ENCODE peak calls at places on chromosomes 4 and X, in four cellular contexts. One of them, this sample, is unnamed.

GRCh38 chr4:182862166-182862875 is 54.9 kb downstream of the DCTD start:
- ATAC-seq in mucosa of descending colon: no peak
- ATAC-seq in lower lobe of right lung: peak; percentile 78
- ATAC-seq in stimulated activated memory B cell treated with anti-CD40 and anti-IgM and Interleukin-4, amounts not matched to agents 10 μg/mL and 1 μg/mL and 100 μg/mL, for 72 hours: no peak
- ATAC-seq in this sample: peak; percentile 57

GRCh38 chrX:103734125-103734760 is 23.5 kb downstream of the TMEM31 start:
- ATAC-seq in mucosa of descending colon: no peak
- ATAC-seq in stimulated activated memory B cell treated with anti-CD40 and anti-IgM and Interleukin-4, amounts not matched to agents 10 μg/mL and 1 μg/mL and 100 μg/mL, for 72 hours: no peak
- ATAC-seq in lower lobe of right lung: no peak
- ATAC-seq in this sample: peak; percentile 11

GRCh38 chr4:87941537-87942392 is 33.7 kb upstream of the SPP1 start:
- ATAC-seq in stimulated activated memory B cell treated with anti-CD40 and anti-IgM and Interleukin-4, amounts not matched to agents 10 μg/mL and 1 μg/mL and 100 μg/mL, for 72 hours: no peak
- ATAC-seq in lower lobe of right lung: no peak
- ATAC-seq in mucosa of descending colon: no peak
- ATAC-seq in this sample: no peak

GRCh38 chr4:102687982-102688433 is 72.8 kb downstream of the MANBA start:
- ATAC-seq in stimulated activated memory B cell treated with anti-CD40 and anti-IgM and Interleukin-4, amounts not matched to agents 10 μg/mL and 1 μg/mL and 100 μg/mL, for 72 hours: peak; percentile 76
- ATAC-seq in lower lobe of right lung: no peak
- ATAC-seq in mucosa of descending colon: no peak
- ATAC-seq in this sample: no peak

GRCh38 chr4:15003891-15004700 is 1.8 kb downstream of the CPEB2 start:
- ATAC-seq in lower lobe of right lung: no peak
- ATAC-seq in mucosa of descending colon: peak; percentile 9
- ATAC-seq in stimulated activated memory B cell treated with anti-CD40 and anti-IgM and Interleukin-4, amounts not matched to agents 10 μg/mL and 1 μg/mL and 100 μg/mL, for 72 hours: peak; percentile 6
- ATAC-seq in this sample: no peak

GRCh38 chrX:43640481-43640880 is 15.6 kb upstream of the MAOA start:
- ATAC-seq in lower lobe of right lung: no peak
- ATAC-seq in mucosa of descending colon: no peak
- ATAC-seq in stimulated activated memory B cell treated with anti-CD40 and anti-IgM and Interleukin-4, amounts not matched to agents 10 μg/mL and 1 μg/mL and 100 μg/mL, for 72 hours: no peak
- ATAC-seq in this sample: no peak

GRCh38 chr4:70787496-70787895 is 52.2 kb downstream of the GRSF1 start:
- ATAC-seq in mucosa of descending colon: no peak
- ATAC-seq in lower lobe of right lung: no peak
- ATAC-seq in stimulated activated memory B cell treated with anti-CD40 and anti-IgM and Interleukin-4, amounts not matched to agents 10 μg/mL and 1 μg/mL and 100 μg/mL, for 72 hours: no peak
- ATAC-seq in this sample: no peak

GRCh38 chr4:2141022-2141761 is 82.1 kb downstream of the NAT8L start:
- ATAC-seq in stimulated activated memory B cell treated with anti-CD40 and anti-IgM and Interleukin-4, amounts not matched to agents 10 μg/mL and 1 μg/mL and 100 μg/mL, for 72 hours: peak; percentile 68
- ATAC-seq in mucosa of descending colon: no peak
- ATAC-seq in lower lobe of right lung: no peak
- ATAC-seq in this sample: no peak

GRCh38 chr4:176333076-176333475 is 13.3 kb downstream of the SPCS3 start:
- ATAC-seq in lower lobe of right lung: no peak
- ATAC-seq in mucosa of descending colon: no peak
- ATAC-seq in stimulated activated memory B cell treated with anti-CD40 and anti-IgM and Interleukin-4, amounts not matched to agents 10 μg/mL and 1 μg/mL and 100 μg/mL, for 72 hours: no peak
- ATAC-seq in this sample: no peak

GRCh38 chrX:24676403-24677024 is 17.2 kb upstream of the POLA1 start:
- ATAC-seq in stimulated activated memory B cell treated with anti-CD40 and anti-IgM and Interleukin-4, amounts not matched to agents 10 μg/mL and 1 μg/mL and 100 μg/mL, for 72 hours: no peak
- ATAC-seq in lower lobe of right lung: peak; percentile 58
- ATAC-seq in mucosa of descending colon: peak; percentile 44
- ATAC-seq in this sample: no peak

GRCh38 chr4:167102475-167102874 is 131.8 kb downstream of the SPOCK3 start:
- ATAC-seq in mucosa of descending colon: no peak
- ATAC-seq in lower lobe of right lung: no peak
- ATAC-seq in stimulated activated memory B cell treated with anti-CD40 and anti-IgM and Interleukin-4, amounts not matched to agents 10 μg/mL and 1 μg/mL and 100 μg/mL, for 72 hours: no peak
- ATAC-seq in this sample: no peak

GRCh38 chr4:136709897-136710296 is 822.4 kb downstream of the PCDH18 start:
- ATAC-seq in lower lobe of right lung: no peak
- ATAC-seq in mucosa of descending colon: no peak
- ATAC-seq in stimulated activated memory B cell treated with anti-CD40 and anti-IgM and Interleukin-4, amounts not matched to agents 10 μg/mL and 1 μg/mL and 100 μg/mL, for 72 hours: no peak
- ATAC-seq in this sample: no peak

GRCh38 chrX:13763489-13763888 is 28.9 kb downstream of the OFD1 start:
- ATAC-seq in mucosa of descending colon: no peak
- ATAC-seq in stimulated activated memory B cell treated with anti-CD40 and anti-IgM and Interleukin-4, amounts not matched to agents 10 μg/mL and 1 μg/mL and 100 μg/mL, for 72 hours: no peak
- ATAC-seq in lower lobe of right lung: peak; percentile 49
- ATAC-seq in this sample: no peak

GRCh38 chrX:136291824-136292223 is 8.9 kb upstream of the ADGRG4 start:
- ATAC-seq in lower lobe of right lung: no peak
- ATAC-seq in stimulated activated memory B cell treated with anti-CD40 and anti-IgM and Interleukin-4, amounts not matched to agents 10 μg/mL and 1 μg/mL and 100 μg/mL, for 72 hours: no peak
- ATAC-seq in mucosa of descending colon: no peak
- ATAC-seq in this sample: peak; percentile 81

GRCh38 chrX:104902070-104902469 is 318.4 kb downstream of the TEX13A start:
- ATAC-seq in stimulated activated memory B cell treated with anti-CD40 and anti-IgM and Interleukin-4, amounts not matched to agents 10 μg/mL and 1 μg/mL and 100 μg/mL, for 72 hours: no peak
- ATAC-seq in mucosa of descending colon: no peak
- ATAC-seq in lower lobe of right lung: no peak
- ATAC-seq in this sample: no peak

GRCh38 chr4:156779774-156780173 is 191.8 kb downstream of the PDGFC start:
- ATAC-seq in lower lobe of right lung: no peak
- ATAC-seq in stimulated activated memory B cell treated with anti-CD40 and anti-IgM and Interleukin-4, amounts not matched to agents 10 μg/mL and 1 μg/mL and 100 μg/mL, for 72 hours: no peak
- ATAC-seq in mucosa of descending colon: no peak
- ATAC-seq in this sample: no peak

GRCh38 chr4:136967069-136967468 is 565.2 kb downstream of the PCDH18 start:
- ATAC-seq in lower lobe of right lung: peak; percentile 63
- ATAC-seq in stimulated activated memory B cell treated with anti-CD40 and anti-IgM and Interleukin-4, amounts not matched to agents 10 μg/mL and 1 μg/mL and 100 μg/mL, for 72 hours: no peak
- ATAC-seq in mucosa of descending colon: no peak
- ATAC-seq in this sample: no peak

GRCh38 chr4:95107635-95108034 is 349.9 kb downstream of the BMPR1B start:
- ATAC-seq in stimulated activated memory B cell treated with anti-CD40 and anti-IgM and Interleukin-4, amounts not matched to agents 10 μg/mL and 1 μg/mL and 100 μg/mL, for 72 hours: no peak
- ATAC-seq in mucosa of descending colon: no peak
- ATAC-seq in lower lobe of right lung: no peak
- ATAC-seq in this sample: no peak

GRCh38 chr4:68708566-68708965 is 38.1 kb upstream of the UGT2B15 start:
- ATAC-seq in lower lobe of right lung: no peak
- ATAC-seq in mucosa of descending colon: no peak
- ATAC-seq in stimulated activated memory B cell treated with anti-CD40 and anti-IgM and Interleukin-4, amounts not matched to agents 10 μg/mL and 1 μg/mL and 100 μg/mL, for 72 hours: no peak
- ATAC-seq in this sample: no peak

GRCh38 chrX:103092942-103093341 is at the start of gene NXF3:
- ATAC-seq in mucosa of descending colon: no peak
- ATAC-seq in lower lobe of right lung: no peak
- ATAC-seq in stimulated activated memory B cell treated with anti-CD40 and anti-IgM and Interleukin-4, amounts not matched to agents 10 μg/mL and 1 μg/mL and 100 μg/mL, for 72 hours: no peak
- ATAC-seq in this sample: no peak

GRCh38 chrX:123080065-123080464 is 104.0 kb upstream of the GRIA3 start:
- ATAC-seq in mucosa of descending colon: peak; percentile 62
- ATAC-seq in lower lobe of right lung: peak; percentile 35
- ATAC-seq in stimulated activated memory B cell treated with anti-CD40 and anti-IgM and Interleukin-4, amounts not matched to agents 10 μg/mL and 1 μg/mL and 100 μg/mL, for 72 hours: no peak
- ATAC-seq in this sample: no peak

GRCh38 chr4:177921715-177922114 is 479.5 kb upstream of the AGA start:
- ATAC-seq in stimulated activated memory B cell treated with anti-CD40 and anti-IgM and Interleukin-4, amounts not matched to agents 10 μg/mL and 1 μg/mL and 100 μg/mL, for 72 hours: no peak
- ATAC-seq in mucosa of descending colon: no peak
- ATAC-seq in lower lobe of right lung: no peak
- ATAC-seq in this sample: no peak

GRCh38 chr4:52889778-52890400 is 27.8 kb downstream of the RASL11B start:
- ATAC-seq in stimulated activated memory B cell treated with anti-CD40 and anti-IgM and Interleukin-4, amounts not matched to agents 10 μg/mL and 1 μg/mL and 100 μg/mL, for 72 hours: no peak
- ATAC-seq in lower lobe of right lung: no peak
- ATAC-seq in mucosa of descending colon: no peak
- ATAC-seq in this sample: peak; percentile 25

GRCh38 chr4:155967098-155967497 is 13.4 kb upstream of the CTSO start:
- ATAC-seq in stimulated activated memory B cell treated with anti-CD40 and anti-IgM and Interleukin-4, amounts not matched to agents 10 μg/mL and 1 μg/mL and 100 μg/mL, for 72 hours: no peak
- ATAC-seq in mucosa of descending colon: no peak
- ATAC-seq in lower lobe of right lung: no peak
- ATAC-seq in this sample: no peak

GRCh38 chrX:139234898-139235297 is 295.6 kb upstream of the F9 start:
- ATAC-seq in stimulated activated memory B cell treated with anti-CD40 and anti-IgM and Interleukin-4, amounts not matched to agents 10 μg/mL and 1 μg/mL and 100 μg/mL, for 72 hours: no peak
- ATAC-seq in mucosa of descending colon: no peak
- ATAC-seq in lower lobe of right lung: no peak
- ATAC-seq in this sample: no peak

GRCh38 chrX:48461830-48462229 is 8.2 kb downstream of the SLC38A5 start:
- ATAC-seq in lower lobe of right lung: no peak
- ATAC-seq in mucosa of descending colon: no peak
- ATAC-seq in stimulated activated memory B cell treated with anti-CD40 and anti-IgM and Interleukin-4, amounts not matched to agents 10 μg/mL and 1 μg/mL and 100 μg/mL, for 72 hours: no peak
- ATAC-seq in this sample: peak; percentile 79

GRCh38 chr4:11138964-11139363 is 289.7 kb downstream of the HS3ST1 start:
- ATAC-seq in mucosa of descending colon: no peak
- ATAC-seq in stimulated activated memory B cell treated with anti-CD40 and anti-IgM and Interleukin-4, amounts not matched to agents 10 μg/mL and 1 μg/mL and 100 μg/mL, for 72 hours: peak; percentile 82
- ATAC-seq in lower lobe of right lung: no peak
- ATAC-seq in this sample: no peak

GRCh38 chr4:176902710-176903323 is 110.1 kb upstream of the VEGFC start:
- ATAC-seq in mucosa of descending colon: no peak
- ATAC-seq in stimulated activated memory B cell treated with anti-CD40 and anti-IgM and Interleukin-4, amounts not matched to agents 10 μg/mL and 1 μg/mL and 100 μg/mL, for 72 hours: no peak
- ATAC-seq in lower lobe of right lung: no peak
- ATAC-seq in this sample: no peak

GRCh38 chr4:7353846-7354610 is 80.7 kb downstream of the PSAPL1 start:
- ATAC-seq in lower lobe of right lung: no peak
- ATAC-seq in mucosa of descending colon: no peak
- ATAC-seq in stimulated activated memory B cell treated with anti-CD40 and anti-IgM and Interleukin-4, amounts not matched to agents 10 μg/mL and 1 μg/mL and 100 μg/mL, for 72 hours: no peak
- ATAC-seq in this sample: no peak

GRCh38 chr4:127782025-127782274 is 172 bp upstream of the HSPA4L start:
- ATAC-seq in lower lobe of right lung: peak; percentile 99
- ATAC-seq in stimulated activated memory B cell treated with anti-CD40 and anti-IgM and Interleukin-4, amounts not matched to agents 10 μg/mL and 1 μg/mL and 100 μg/mL, for 72 hours: peak; percentile 86
- ATAC-seq in mucosa of descending colon: peak; percentile 98
- ATAC-seq in this sample: no peak

GRCh38 chr4:99334880-99335279 is 13.7 kb upstream of the ADH1B start:
- ATAC-seq in lower lobe of right lung: no peak
- ATAC-seq in mucosa of descending colon: no peak
- ATAC-seq in stimulated activated memory B cell treated with anti-CD40 and anti-IgM and Interleukin-4, amounts not matched to agents 10 μg/mL and 1 μg/mL and 100 μg/mL, for 72 hours: no peak
- ATAC-seq in this sample: no peak

GRCh38 chrX:46310815-46311497 is 234.3 kb downstream of the ZNF674 start:
- ATAC-seq in stimulated activated memory B cell treated with anti-CD40 and anti-IgM and Interleukin-4, amounts not matched to agents 10 μg/mL and 1 μg/mL and 100 μg/mL, for 72 hours: no peak
- ATAC-seq in lower lobe of right lung: no peak
- ATAC-seq in mucosa of descending colon: no peak
- ATAC-seq in this sample: peak; percentile 78

GRCh38 chr4:121526509-121526908 is 145.7 kb upstream of the QRFPR start:
- ATAC-seq in mucosa of descending colon: no peak
- ATAC-seq in lower lobe of right lung: no peak
- ATAC-seq in stimulated activated memory B cell treated with anti-CD40 and anti-IgM and Interleukin-4, amounts not matched to agents 10 μg/mL and 1 μg/mL and 100 μg/mL, for 72 hours: no peak
- ATAC-seq in this sample: no peak

GRCh38 chrX:31178769-31179125 is 106.9 kb upstream of the FTHL17 start:
- ATAC-seq in stimulated activated memory B cell treated with anti-CD40 and anti-IgM and Interleukin-4, amounts not matched to agents 10 μg/mL and 1 μg/mL and 100 μg/mL, for 72 hours: no peak
- ATAC-seq in lower lobe of right lung: no peak
- ATAC-seq in mucosa of descending colon: no peak
- ATAC-seq in this sample: no peak

GRCh38 chr4:145271194-145271593 is 90.8 kb upstream of the OTUD4 start:
- ATAC-seq in mucosa of descending colon: no peak
- ATAC-seq in lower lobe of right lung: no peak
- ATAC-seq in stimulated activated memory B cell treated with anti-CD40 and anti-IgM and Interleukin-4, amounts not matched to agents 10 μg/mL and 1 μg/mL and 100 μg/mL, for 72 hours: no peak
- ATAC-seq in this sample: no peak

GRCh38 chrX:2829469-2830246 is 928 bp downstream of the GYG2 start:
- ATAC-seq in stimulated activated memory B cell treated with anti-CD40 and anti-IgM and Interleukin-4, amounts not matched to agents 10 μg/mL and 1 μg/mL and 100 μg/mL, for 72 hours: no peak
- ATAC-seq in mucosa of descending colon: peak; percentile 25
- ATAC-seq in lower lobe of right lung: peak; percentile 21
- ATAC-seq in this sample: no peak

GRCh38 chrX:72107320-72107719 is 24.4 kb downstream of the RTL5 start:
- ATAC-seq in stimulated activated memory B cell treated with anti-CD40 and anti-IgM and Interleukin-4, amounts not matched to agents 10 μg/mL and 1 μg/mL and 100 μg/mL, for 72 hours: no peak
- ATAC-seq in lower lobe of right lung: peak; percentile 29
- ATAC-seq in mucosa of descending colon: peak; percentile 12
- ATAC-seq in this sample: peak; percentile 55

GRCh38 chr4:54316139-54316538 is 87.0 kb downstream of the PDGFRA start:
- ATAC-seq in lower lobe of right lung: no peak
- ATAC-seq in stimulated activated memory B cell treated with anti-CD40 and anti-IgM and Interleukin-4, amounts not matched to agents 10 μg/mL and 1 μg/mL and 100 μg/mL, for 72 hours: no peak
- ATAC-seq in mucosa of descending colon: no peak
- ATAC-seq in this sample: no peak